ENCODE peak calls at places on chromosomes 6 and 20, in six cellular contexts. H, F, P, A, I and Z are unnamed samples.

GRCh38 chr20:49281059-49281912 is 3.4 kb upstream of the ZNFX1 start:
- DNase-seq in A (no peak), F (peak; percentile 90), I (no peak), H (peak; percentile 38), P (no peak), Z (no peak)

GRCh38 chr6:3813150-3813780 is 35.9 kb upstream of the FAM50B start:
- DNase-seq in F (peak; percentile 33), P (no peak), I (no peak), A (no peak), H (no peak), Z (peak; percentile 51)

GRCh38 chr6:142872376-142872775 is 72.6 kb downstream of the HIVEP2 start:
- DNase-seq in H (peak; percentile 17), F (no peak), I (no peak), A (no peak), P (no peak), Z (no peak)

GRCh38 chr6:160122744-160123143 is 1.1 kb downstream of the SLC22A1 start:
- DNase-seq in F (no peak), I (no peak), H (no peak), P (no peak), A (no peak), Z (no peak)

GRCh38 chr6:1612902-1613301 is 3.2 kb downstream of the FOXC1 start:
- DNase-seq in P (no peak), F (no peak), A (no peak), I (no peak), H (peak; percentile 50), Z (no peak)

GRCh38 chr6:138655828-138656227 is 117.7 kb upstream of the CCDC28A start:
- DNase-seq in H (no peak), A (no peak), F (no peak), P (no peak), I (no peak), Z (no peak)

GRCh38 chr6:506920-507523 is 115.5 kb downstream of the IRF4 start:
- DNase-seq in A (no peak), I (no peak), F (no peak), P (no peak), H (peak; percentile 11), Z (no peak)

GRCh38 chr6:1325471-1326309 is 13.8 kb downstream of the FOXQ1 start:
- DNase-seq in I (no peak), H (peak; percentile 98), P (no peak), A (no peak), F (peak; percentile 99), Z (no peak)

GRCh38 chr20:37506166-37506725 is 14.8 kb upstream of the NNAT start:
- DNase-seq in P (no peak), F (no peak), A (no peak), H (no peak), I (no peak), Z (no peak)

GRCh38 chr6:14873132-14873531 is 372.7 kb upstream of the JARID2 start:
- DNase-seq in I (no peak), F (no peak), A (no peak), H (no peak), P (no peak), Z (no peak)

GRCh38 chr6:112383191-112383590 is 36.1 kb downstream of the RFPL4B start:
- DNase-seq in H (no peak), F (no peak), P (no peak), A (no peak), I (no peak), Z (no peak)

GRCh38 chr20:62898970-62899632 is 27.2 kb downstream of the DIDO1 start:
- DNase-seq in P (no peak), H (no peak), F (no peak), I (no peak), A (no peak), Z (no peak)

GRCh38 chr6:110826236-110827129 is 11.2 kb upstream of the CDK19 start:
- DNase-seq in F (no peak), P (no peak), I (no peak), H (peak; percentile 9), A (no peak), Z (no peak)

GRCh38 chr6:89605861-89606260 is 32.7 kb downstream of the LYRM2 start:
- DNase-seq in F (no peak), A (no peak), I (no peak), P (no peak), H (no peak), Z (no peak)

GRCh38 chr6:132675002-132675401 is 16.0 kb upstream of the TAAR1 start:
- DNase-seq in I (no peak), F (no peak), H (no peak), A (no peak), P (no peak), Z (no peak)

GRCh38 chr6:13044390-13044789 is 283.9 kb downstream of the TBC1D7 start:
- DNase-seq in F (peak; percentile 5), I (no peak), P (peak; percentile 50), A (no peak), H (no peak), Z (no peak)

GRCh38 chr6:8375916-8376315 is 59.4 kb downstream of the SLC35B3 start:
- DNase-seq in I (no peak), F (no peak), H (no peak), P (no peak), A (no peak), Z (no peak)

GRCh38 chr6:7241709-7242645 is 71.0 kb downstream of the SSR1 start:
- DNase-seq in P (no peak), I (no peak), A (no peak), H (peak; percentile 48), F (peak; percentile 95), Z (no peak)

GRCh38 chr20:51647674-51648570 is 105.4 kb upstream of the NFATC2 start:
- DNase-seq in P (no peak), H (no peak), F (peak; percentile 39), A (no peak), I (no peak), Z (no peak)

GRCh38 chr6:41747256-41748101 is at the start of gene PGC:
- DNase-seq in F (peak; percentile 99), I (no peak), A (no peak), P (no peak), H (no peak), Z (no peak)

GRCh38 chr6:141677598-141678211 is 455.0 kb upstream of the GJE1 start:
- DNase-seq in I (no peak), P (no peak), F (peak; percentile 43), A (no peak), H (peak; percentile 68), Z (no peak)

GRCh38 chr6:105757512-105758200 is 328.5 kb upstream of the PRDM1 start:
- DNase-seq in H (no peak), I (no peak), A (no peak), F (peak; percentile 13), P (no peak), Z (no peak)

DNA sequence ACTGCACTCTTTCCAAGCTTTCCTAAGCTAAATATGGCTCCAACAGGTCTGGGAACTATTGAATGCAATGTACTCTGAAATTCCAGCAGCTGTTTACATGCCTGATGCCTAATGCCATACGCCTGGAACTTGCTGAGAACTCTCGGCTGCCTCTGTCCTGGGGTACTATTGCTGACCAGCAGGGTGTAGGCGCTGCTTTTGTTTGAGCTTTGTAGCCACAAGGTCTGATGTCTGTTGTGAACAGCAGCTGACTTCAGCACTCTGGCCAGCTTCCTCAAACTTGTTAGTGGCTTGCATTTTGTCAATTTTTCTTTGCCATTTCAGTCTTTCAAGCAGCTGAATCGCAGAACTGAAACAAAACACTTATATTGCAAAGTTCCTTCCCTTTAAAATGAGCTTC is 26.7 kb downstream of the SAYSD1 start:
- DNase-seq in A (no peak), P (no peak), I (no peak), F (peak; percentile 39), H (peak; percentile 83), Z (no peak)
- TF ChIP-seq CTCF in A (peak; percentile 33), P (peak; percentile 56), I (no peak), F (peak; percentile 58), H (peak; percentile 76), Z (peak; percentile 42)

GRCh38 chr6:35483892-35484645 is 12.8 kb downstream of the TEAD3 start:
- DNase-seq in A (no peak), F (no peak), H (no peak), P (no peak), I (no peak), Z (no peak)
- H3K4me1 ChIP-seq in A (peaks cover 48% of the 10 kb centered on the region), F (no peaks in the 10 kb centered on the region), H (peaks cover 31% of the 10 kb centered on the region), P (peaks cover 39% of the 10 kb centered on the region), I (peaks cover 28% of the 10 kb centered on the region), Z (peaks cover 26% of the 10 kb centered on the region)

GRCh38 chr20:23632711-23633573 is 4.8 kb downstream of the CST3 start:
- DNase-seq in A (no peak), I (no peak), F (no peak), P (no peak), H (no peak), Z (no peak)
- H3K4me3 ChIP-seq in A (no peak overlapping the region), I (no peak overlapping the region), F (no peak overlapping the region), P (no peak overlapping the region), H (no peak overlapping the region), Z (no peak overlapping the region)

DNA sequence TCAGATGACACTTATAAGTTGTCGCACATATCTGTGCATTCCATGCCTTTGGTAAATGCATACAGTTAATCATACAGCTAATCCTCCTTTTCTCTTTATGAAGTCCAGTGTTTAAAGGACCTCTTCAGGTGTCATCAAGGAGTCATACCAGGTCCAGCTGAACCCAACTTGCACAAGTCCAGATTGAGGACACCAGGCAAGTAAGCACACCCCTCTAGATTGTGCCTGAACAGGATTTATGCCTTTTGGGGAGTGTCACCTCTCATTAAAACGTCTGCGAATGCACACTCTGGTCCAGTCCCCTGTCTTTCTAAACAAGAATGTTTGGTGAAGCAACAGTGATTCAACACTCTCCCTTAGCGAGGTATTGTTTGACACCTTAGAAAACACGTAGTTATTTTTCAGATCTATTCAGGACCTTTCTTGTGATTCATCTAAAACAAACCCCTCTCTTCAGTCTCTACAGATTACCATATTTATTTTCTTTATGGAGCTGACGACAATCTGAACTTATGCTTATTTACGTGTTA is 48.4 kb downstream of the C6orf15 start:
- DNase-seq in A (no peak), I (no peak), F (no peak), P (no peak), H (no peak), Z (no peak)
- TF ChIP-seq CTCF in A (no peak), I (no peak), F (no peak), P (no peak), H (no peak), Z (no peak)